ENCODE peak calls at places on chromosomes 16 and 17, in six cellular contexts. N, M, K, S, X and L are unnamed samples.

GRCh38 chr17:81518785-81519283 is 6.2 kb upstream of the ACTG1 start:
- DNase-seq in M (peak), K (no peak), X (no peak), S (no peak), N (peak), L (no peak)

GRCh38 chr16:649646-650045 is 481 bp downstream of the WDR90 start:
- DNase-seq in N (no peak), M (no peak), K (no peak), X (no peak), S (peak), L (no peak)

GRCh38 chr17:80322864-80323263 is 62.2 kb downstream of the RNF213 start:
- DNase-seq in S (no peak), X (no peak), K (no peak), N (no peak), M (no peak), L (no peak)

GRCh38 chr17:49489348-49489747 is 5.7 kb upstream of the NGFR start:
- DNase-seq in X (no peak), S (no peak), K (no peak), N (no peak), M (no peak), L (no peak)

GRCh38 chr17:76497979-76498885 is 3.0 kb downstream of the RHBDF2 start:
- DNase-seq in N (peak), X (no peak), S (no peak), K (no peak), M (no peak), L (peak)

GRCh38 chr16:14629612-14629918 is 495 bp downstream of the PARN start:
- DNase-seq in S (no peak), K (no peak), M (no peak), N (no peak), X (no peak), L (peak)

GRCh38 chr16:50308237-50308965 is 42.0 kb downstream of the ADCY7 start:
- DNase-seq in M (no peak), S (no peak), K (no peak), X (no peak), N (no peak), L (no peak)

GRCh38 chr16:8986111-8986510 is 22.4 kb upstream of the USP7 start:
- DNase-seq in N (no peak), X (no peak), S (no peak), K (no peak), M (no peak), L (no peak)

GRCh38 chr17:81003711-81004335 is 12.2 kb downstream of the CHMP6 start:
- DNase-seq in X (no peak), N (no peak), S (peak), K (no peak), M (peak), L (no peak)

DNA sequence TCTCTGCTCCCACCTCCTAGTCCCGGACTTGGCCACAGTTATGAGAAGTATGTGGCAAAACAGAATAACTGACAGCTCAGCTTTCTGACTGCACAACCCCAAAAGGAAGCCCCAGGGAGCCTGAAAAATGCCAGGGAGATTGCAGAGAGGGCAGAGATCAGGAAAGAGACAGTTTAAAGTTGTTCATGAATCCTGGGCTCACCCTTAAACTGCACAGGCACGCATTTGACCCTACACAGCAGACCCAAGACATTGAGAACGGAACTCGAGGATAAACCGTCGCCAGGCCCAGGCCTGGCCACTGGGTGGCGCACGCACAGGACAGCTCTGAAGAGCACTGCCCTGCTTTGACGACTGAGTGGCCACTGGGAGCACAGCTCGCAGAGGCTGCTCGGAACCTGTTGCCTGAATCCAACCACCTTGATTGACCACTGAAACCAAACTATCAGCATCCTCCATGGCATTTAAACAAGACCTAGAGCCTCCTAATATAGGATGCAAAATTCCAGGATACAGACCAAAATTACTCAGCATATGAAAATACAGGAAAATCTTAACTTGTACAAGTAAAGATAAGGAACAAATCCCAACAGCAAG is 114.0 kb downstream of the C16orf95 start:
- DNase-seq in X (no peak), N (peak), S (peak), K (peak), M (peak), L (peak)
- TF ChIP-seq MAX in X (no peak), N (peak), S (no peak), K (no peak), M (no peak), L (no peak)

GRCh38 chr16:30657866-30658730 is at the start of gene FBRS:
- DNase-seq in N (peak), X (peak), M (peak), S (peak), K (peak), L (peak)
- TF ChIP-seq POLR2A in N (peak), X (peak), M (peak), S (peak), K (peak), L (peak)

GRCh38 chr17:39666231-39666600 is 1.1 kb downstream of the TCAP start:
- DNase-seq in N (no peak), M (no peak), K (no peak), X (no peak), S (no peak), L (no peak)

GRCh38 chr17:39666601-39667261 is 1.5 kb upstream of the PNMT start:
- DNase-seq in X (no peak), N (no peak), S (peak), K (no peak), M (peak), L (no peak)

GRCh38 chr17:39665642-39666221 is 583 bp downstream of the TCAP start:
- DNase-seq in K (no peak), X (no peak), N (peak), M (no peak), S (peak), L (no peak)

GRCh38 chr17:39668141-39668924 is at the start of gene PNMT:
- DNase-seq in N (peak), S (peak), M (peak), K (no peak), X (no peak), L (peak)

GRCh38 chr17:39667262-39668140 is 752 bp upstream of the PNMT start:
- DNase-seq in X (no peak), S (peak), M (peak), N (no peak), K (no peak), L (no peak)
- TF ChIP-seq MAX in X (no peak), S (no peak), M (no peak), N (no peak), K (no peak), L (no peak)

GRCh38 chr16:89256651-89257254 is 39.2 kb downstream of the ZNF778 start:
- DNase-seq in S (peak), X (no peak), M (no peak), N (peak), K (no peak), L (peak)
- TF ChIP-seq POLR2A in S (no peak), X (no peak), M (no peak), N (no peak), K (no peak), L (no peak)

DNA sequence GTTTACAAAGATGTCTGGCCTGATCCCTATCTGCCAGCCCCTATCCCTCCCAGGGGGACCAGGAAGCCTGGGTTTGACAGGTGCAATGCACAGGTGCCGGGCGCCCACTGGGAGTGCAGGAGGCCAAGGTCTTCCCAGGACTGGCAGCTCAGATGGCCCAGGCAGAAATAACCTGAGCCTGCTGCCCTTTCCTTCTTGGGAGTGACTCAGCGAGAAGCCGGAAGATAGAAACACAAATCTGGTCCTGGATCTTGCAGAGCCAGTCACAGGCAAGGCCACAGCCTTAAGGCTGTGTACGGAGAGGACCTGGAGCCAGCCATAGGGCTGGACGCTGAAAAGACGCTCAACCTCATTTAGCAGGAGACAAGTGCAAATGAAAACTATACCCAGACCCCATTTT is 27.7 kb downstream of the GPR142 start:
- DNase-seq in M (no peak), S (no peak), K (no peak), N (no peak), X (no peak), L (no peak)
- TF ChIP-seq MAX in M (no peak), S (no peak), K (no peak), N (no peak), X (no peak), L (no peak)

GRCh38 chr17:6071528-6072065 is 1.4 kb downstream of the WSCD1 start:
- DNase-seq in M (no peak), X (no peak), S (no peak), N (no peak), K (no peak), L (no peak)

GRCh38 chr17:6072611-6073010 is 2.4 kb downstream of the WSCD1 start:
- DNase-seq in S (no peak), M (no peak), N (no peak), X (no peak), K (no peak), L (no peak)

GRCh38 chr17:6073620-6074019 is 3.4 kb downstream of the WSCD1 start:
- DNase-seq in K (no peak), S (no peak), M (no peak), N (no peak), X (no peak), L (no peak)

GRCh38 chr17:6070895-6071511 is 824 bp downstream of the WSCD1 start:
- DNase-seq in N (peak), X (no peak), M (no peak), K (no peak), S (no peak), L (peak)

GRCh38 chr17:6072157-6072556 is 2.0 kb downstream of the WSCD1 start:
- DNase-seq in S (no peak), M (no peak), X (no peak), K (no peak), N (no peak), L (peak)
- TF ChIP-seq POLR2A in S (no peak), M (no peak), X (no peak), K (no peak), N (no peak), L (no peak)

GRCh38 chr17:32276217-32276616 is 10.6 kb downstream of the RHBDL3 start:
- DNase-seq in X (no peak), N (no peak), M (no peak), S (peak), K (no peak), L (no peak)
- TF ChIP-seq MAX in X (no peak), N (no peak), M (no peak), S (no peak), K (no peak), L (no peak)

GRCh38 chr16:11303405-11304138 is 22.4 kb upstream of the PRM1 start:
- DNase-seq in S (no peak), M (peak), K (no peak), N (no peak), X (no peak), L (peak)
- TF ChIP-seq POLR2A in S (no peak), M (no peak), K (no peak), N (no peak), X (no peak), L (no peak)

GRCh38 chr17:21223086-21223485 is 9.1 kb upstream of the TMEM11 start:
- DNase-seq in M (no peak), N (no peak), K (no peak), S (no peak), X (no peak), L (no peak)
- TF ChIP-seq MAX in M (no peak), N (no peak), K (no peak), S (no peak), X (no peak), L (no peak)

GRCh38 chr17:17924857-17925250 is 47.3 kb downstream of the TOM1L2 start:
- DNase-seq in N (no peak), X (no peak), M (no peak), K (no peak), S (peak), L (no peak)
- TF ChIP-seq POLR2A in N (no peak), X (no peak), M (no peak), K (no peak), S (no peak), L (no peak)